ENCODE peak calls at places on chromosomes 16 and 17, in four cellular contexts. One of them, this sample, is unnamed.

GRCh38 chr16:86991679-86992078 is 325.5 kb downstream of the C16orf95 start:
- DNase-seq in ascending aorta: no peak
- DNase-seq in stomach: no peak
- DNase-seq in fibroblast of lung: peak; percentile 78
- DNase-seq in this sample: no peak

GRCh38 chr17:16255481-16255901 is 38.5 kb downstream of the PIGL start:
- DNase-seq in ascending aorta: peak; percentile 86
- DNase-seq in stomach: peak; percentile 89
- DNase-seq in fibroblast of lung: peak; percentile 58
- DNase-seq in this sample: peak; percentile 83

GRCh38 chr17:62727916-62728672 is 80.0 kb downstream of the MARCHF10 start:
- DNase-seq in ascending aorta: no peak
- DNase-seq in stomach: no peak
- DNase-seq in fibroblast of lung: no peak
- DNase-seq in this sample: no peak

GRCh38 chr17:17419621-17420020 is 57.2 kb upstream of the MED9 start:
- DNase-seq in ascending aorta: no peak
- DNase-seq in stomach: no peak
- DNase-seq in fibroblast of lung: no peak
- DNase-seq in this sample: no peak

GRCh38 chr17:29593546-29594440 is 861 bp downstream of the ANKRD13B start:
- DNase-seq in ascending aorta: no peak
- DNase-seq in stomach: no peak
- DNase-seq in fibroblast of lung: no peak
- DNase-seq in this sample: peak; percentile 73

GRCh38 chr17:78112508-78113471 is 15.8 kb downstream of the TMC6 start:
- DNase-seq in ascending aorta: peak; percentile 82
- DNase-seq in stomach: peak; percentile 87
- DNase-seq in fibroblast of lung: peak; percentile 20
- DNase-seq in this sample: peak; percentile 92

GRCh38 chr16:27374794-27375499 is 27.0 kb upstream of the IL21R start:
- DNase-seq in ascending aorta: peak; percentile 72
- DNase-seq in stomach: peak; percentile 33
- DNase-seq in fibroblast of lung: peak; percentile 81
- DNase-seq in this sample: peak; percentile 88

GRCh38 chr17:58531661-58532554 is 17.5 kb upstream of the MTMR4 start:
- DNase-seq in ascending aorta: peak; percentile 82
- DNase-seq in stomach: peak; percentile 68
- DNase-seq in fibroblast of lung: peak; percentile 48
- DNase-seq in this sample: peak; percentile 90

GRCh38 chr17:21210411-21211076 is 3.4 kb downstream of the TMEM11 start:
- DNase-seq in ascending aorta: no peak
- DNase-seq in stomach: no peak
- DNase-seq in fibroblast of lung: no peak
- DNase-seq in this sample: no peak
- H3K4me1 ChIP-seq in ascending aorta: peaks cover 8% of the 10 kb centered on the region
- H3K4me1 ChIP-seq in stomach: peaks cover 76% of the 10 kb centered on the region
- H3K4me1 ChIP-seq in fibroblast of lung: peaks cover 11% of the 10 kb centered on the region
- H3K4me1 ChIP-seq in this sample: peaks cover 16% of the 10 kb centered on the region

DNA sequence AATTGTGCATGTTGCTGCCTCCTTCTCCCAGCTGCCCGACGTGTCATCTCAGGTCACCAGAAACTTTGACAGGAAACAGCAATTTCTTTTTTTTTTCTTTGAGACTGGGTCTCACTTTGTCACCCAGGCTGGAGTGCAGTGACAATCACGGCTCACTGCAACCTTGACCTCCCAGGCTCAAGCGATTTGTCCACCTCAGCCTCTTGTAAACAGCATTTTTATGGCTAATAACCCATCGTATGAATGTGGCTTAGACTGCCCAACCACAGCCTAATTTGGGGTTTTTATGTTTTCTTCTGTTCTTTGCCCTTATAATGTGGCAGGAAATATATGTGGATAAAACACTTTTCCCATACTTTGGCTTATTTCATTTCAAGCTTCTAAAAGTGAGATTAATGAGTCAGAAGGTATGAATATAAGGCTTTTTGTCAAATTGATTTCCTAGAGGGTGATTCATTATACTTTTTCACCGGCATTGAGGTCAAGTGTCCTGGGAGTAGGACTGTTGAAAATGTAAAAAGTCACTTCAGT is 31.0 kb upstream of the SLC5A10 start:
- DNase-seq in ascending aorta: no peak
- DNase-seq in stomach: no peak
- DNase-seq in fibroblast of lung: peak; percentile 58
- DNase-seq in this sample: no peak
- H3K4me3 ChIP-seq in ascending aorta: no peak overlapping the region
- H3K4me3 ChIP-seq in stomach: no peak overlapping the region
- H3K4me3 ChIP-seq in fibroblast of lung: no peak overlapping the region
- H3K4me3 ChIP-seq in this sample: no peak overlapping the region

GRCh38 chr17:81049372-81049911 is 14.5 kb downstream of the BAIAP2 start:
- DNase-seq in ascending aorta: no peak
- DNase-seq in stomach: no peak
- DNase-seq in fibroblast of lung: no peak
- DNase-seq in this sample: no peak

GRCh38 chr17:81049973-81050551 is 15.1 kb downstream of the BAIAP2 start:
- DNase-seq in ascending aorta: no peak
- DNase-seq in stomach: peak; percentile 89
- DNase-seq in fibroblast of lung: peak; percentile 91
- DNase-seq in this sample: peak; percentile 49

GRCh38 chr17:81052199-81052997 is 17.4 kb downstream of the BAIAP2 start:
- DNase-seq in ascending aorta: no peak
- DNase-seq in stomach: no peak
- DNase-seq in fibroblast of lung: peak; percentile 50
- DNase-seq in this sample: peak; percentile 74

GRCh38 chr17:81048827-81049371 is 13.9 kb downstream of the BAIAP2 start:
- DNase-seq in ascending aorta: no peak
- DNase-seq in stomach: no peak
- DNase-seq in fibroblast of lung: no peak
- DNase-seq in this sample: peak; percentile 55

GRCh38 chr17:81050645-81051625 is 16.0 kb downstream of the BAIAP2 start:
- DNase-seq in ascending aorta: no peak
- DNase-seq in stomach: no peak
- DNase-seq in fibroblast of lung: no peak
- DNase-seq in this sample: no peak
- H3K27ac ChIP-seq in ascending aorta: no peak overlapping the region
- H3K27ac ChIP-seq in stomach: peak overlapping the region; percentile 81
- H3K27ac ChIP-seq in fibroblast of lung: no peak overlapping the region
- H3K27ac ChIP-seq in this sample: no peak overlapping the region

DNA sequence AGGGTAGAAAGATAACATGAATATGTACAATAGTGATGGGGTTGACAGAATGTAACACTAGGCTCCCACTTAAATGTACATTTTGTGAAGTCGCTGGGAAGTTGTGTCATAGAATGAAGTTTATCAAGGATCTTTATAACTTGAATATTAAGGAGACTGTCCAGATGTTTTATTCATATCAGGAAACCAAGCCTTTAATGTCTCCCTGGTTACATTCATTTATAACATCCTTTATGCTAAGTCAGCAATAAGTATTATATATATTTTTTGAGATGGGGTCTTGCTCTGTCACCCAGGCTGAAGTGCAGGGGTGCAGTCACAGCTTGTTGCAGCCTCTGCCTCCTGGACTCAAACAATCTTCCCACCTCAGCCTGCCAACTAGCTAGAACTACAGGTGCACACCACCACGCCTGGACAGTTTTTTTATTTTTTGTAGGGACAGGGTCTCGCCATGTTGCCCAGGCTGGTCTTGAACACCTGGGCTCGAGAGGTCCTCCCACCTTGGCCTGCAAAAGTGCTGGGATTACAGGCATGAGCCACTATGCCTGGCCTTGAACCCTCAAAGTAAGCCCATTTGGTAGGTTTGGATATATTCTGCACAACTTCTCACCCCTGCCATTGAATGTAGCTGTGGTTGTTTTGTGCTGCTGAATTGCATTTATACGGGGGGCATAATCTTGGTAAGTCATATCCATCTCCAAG is 14.1 kb downstream of the CLTC start:
- DNase-seq in ascending aorta: no peak
- DNase-seq in stomach: no peak
- DNase-seq in fibroblast of lung: no peak
- DNase-seq in this sample: no peak
- H3K4me1 ChIP-seq in ascending aorta: peaks cover 4% of the 10 kb centered on the region
- H3K4me1 ChIP-seq in stomach: peaks cover 96% of the 10 kb centered on the region
- H3K4me1 ChIP-seq in fibroblast of lung: no peaks in the 10 kb centered on the region
- H3K4me1 ChIP-seq in this sample: peaks cover 6% of the 10 kb centered on the region

DNA sequence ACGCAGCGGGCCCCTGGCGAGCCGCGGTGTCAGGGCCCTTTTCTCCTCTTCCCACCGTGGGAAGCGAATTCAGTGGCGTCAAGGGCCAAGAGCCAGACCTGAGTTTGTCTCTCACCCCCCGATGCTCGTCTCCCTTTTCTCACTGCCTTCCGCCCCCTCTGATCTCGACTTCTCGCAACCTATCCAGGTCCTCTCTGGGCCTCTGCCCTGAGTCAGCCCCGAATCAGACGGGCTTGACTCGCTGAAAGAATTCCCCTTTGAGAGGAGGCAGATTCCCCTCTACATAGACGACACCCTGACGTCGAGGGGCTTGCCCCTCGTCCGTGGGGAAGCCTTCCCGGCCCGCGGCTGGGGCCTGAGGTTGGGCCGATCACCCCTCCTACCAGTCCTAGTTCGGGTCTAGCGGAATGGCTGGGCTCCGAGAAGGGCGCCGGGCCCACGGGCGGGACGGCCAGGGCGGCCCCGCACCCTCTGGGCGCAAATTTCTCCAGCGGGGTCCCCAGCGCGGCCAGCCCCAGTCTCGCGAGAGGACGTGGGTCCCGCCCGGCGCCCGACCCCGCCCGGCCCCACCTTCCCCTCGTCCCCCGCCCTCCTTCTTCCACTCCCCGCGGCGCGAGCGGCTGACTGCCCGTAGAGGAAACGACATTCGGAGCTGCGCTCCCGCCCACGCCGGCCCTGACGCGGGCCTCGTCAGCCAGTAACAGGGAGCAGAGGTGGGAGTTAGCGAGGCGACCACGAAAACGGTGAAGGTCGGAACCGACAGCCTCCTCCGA is at the start of gene GGNBP2:
- DNase-seq in ascending aorta: peak; percentile 93
- DNase-seq in stomach: peak; percentile 92
- DNase-seq in fibroblast of lung: peak; percentile 95
- DNase-seq in this sample: peak; percentile 98
- H3K4me3 ChIP-seq in ascending aorta: peak within 1 kb of the TSS; percentile 98
- H3K4me3 ChIP-seq in stomach: peak within 1 kb of the TSS; percentile 100
- H3K4me3 ChIP-seq in fibroblast of lung: peak within 1 kb of the TSS; percentile 100
- H3K4me3 ChIP-seq in this sample: peak within 1 kb of the TSS; percentile 78

GRCh38 chr16:4011940-4012629 is 104.2 kb downstream of the ADCY9 start:
- DNase-seq in ascending aorta: no peak
- DNase-seq in stomach: no peak
- DNase-seq in fibroblast of lung: no peak
- DNase-seq in this sample: no peak

GRCh38 chr16:4015991-4016325 is 100.3 kb downstream of the ADCY9 start:
- DNase-seq in ascending aorta: no peak
- DNase-seq in stomach: no peak
- DNase-seq in fibroblast of lung: no peak
- DNase-seq in this sample: no peak

GRCh38 chr16:4015275-4015990 is 100.8 kb downstream of the ADCY9 start:
- DNase-seq in ascending aorta: no peak
- DNase-seq in stomach: peak; percentile 47
- DNase-seq in fibroblast of lung: peak; percentile 49
- DNase-seq in this sample: no peak

GRCh38 chr16:4017807-4018206 is 98.4 kb downstream of the ADCY9 start:
- DNase-seq in ascending aorta: no peak
- DNase-seq in stomach: no peak
- DNase-seq in fibroblast of lung: no peak
- DNase-seq in this sample: no peak

GRCh38 chr16:4016648-4017047 is 99.6 kb downstream of the ADCY9 start:
- DNase-seq in ascending aorta: no peak
- DNase-seq in stomach: no peak
- DNase-seq in fibroblast of lung: peak; percentile 7
- DNase-seq in this sample: no peak
- H3K27ac ChIP-seq in ascending aorta: peak overlapping the region; percentile 83
- H3K27ac ChIP-seq in stomach: no peak overlapping the region
- H3K27ac ChIP-seq in fibroblast of lung: no peak overlapping the region
- H3K27ac ChIP-seq in this sample: no peak overlapping the region

GRCh38 chr16:57606147-57606846 is 22.1 kb upstream of the ADGRG1 start:
- DNase-seq in ascending aorta: peak; percentile 11
- DNase-seq in stomach: no peak
- DNase-seq in fibroblast of lung: no peak
- DNase-seq in this sample: no peak

GRCh38 chr16:57606847-57607501 is 21.5 kb upstream of the ADGRG1 start:
- DNase-seq in ascending aorta: peak; percentile 60
- DNase-seq in stomach: peak; percentile 90
- DNase-seq in fibroblast of lung: no peak
- DNase-seq in this sample: no peak

GRCh38 chr16:57601801-57602478 is 26.5 kb upstream of the ADGRG1 start:
- DNase-seq in ascending aorta: peak; percentile 56
- DNase-seq in stomach: no peak
- DNase-seq in fibroblast of lung: peak; percentile 32
- DNase-seq in this sample: no peak

GRCh38 chr16:57603110-57604024 is 25.1 kb upstream of the ADGRG1 start:
- DNase-seq in ascending aorta: peak; percentile 47
- DNase-seq in stomach: no peak
- DNase-seq in fibroblast of lung: no peak
- DNase-seq in this sample: no peak

DNA sequence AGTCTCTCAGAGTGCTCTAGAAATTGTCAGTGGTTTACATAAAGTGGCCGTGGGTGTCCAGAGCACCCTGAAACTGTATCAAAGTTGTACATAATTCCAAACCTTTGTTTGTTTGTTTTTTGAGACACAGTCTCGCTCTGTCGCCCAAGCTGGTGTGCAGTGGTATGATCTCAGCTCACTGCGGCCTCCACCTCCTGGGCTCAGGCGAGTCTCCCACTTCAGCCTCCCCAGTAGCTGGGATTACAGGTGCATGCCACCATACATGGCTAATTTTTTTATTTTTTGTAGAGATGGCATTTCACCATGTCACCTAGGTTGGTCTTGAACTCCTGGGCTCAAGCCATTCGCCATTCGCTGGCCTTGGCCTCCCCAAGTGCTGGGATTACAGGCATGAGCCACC is 24.3 kb upstream of the ADGRG1 start:
- DNase-seq in ascending aorta: peak; percentile 1
- DNase-seq in stomach: no peak
- DNase-seq in fibroblast of lung: no peak
- DNase-seq in this sample: no peak
- H3K4me1 ChIP-seq in ascending aorta: no peaks in the 10 kb centered on the region
- H3K4me1 ChIP-seq in stomach: peaks cover 82% of the 10 kb centered on the region
- H3K4me1 ChIP-seq in fibroblast of lung: peaks cover 2% of the 10 kb centered on the region
- H3K4me1 ChIP-seq in this sample: no peaks in the 10 kb centered on the region

DNA sequence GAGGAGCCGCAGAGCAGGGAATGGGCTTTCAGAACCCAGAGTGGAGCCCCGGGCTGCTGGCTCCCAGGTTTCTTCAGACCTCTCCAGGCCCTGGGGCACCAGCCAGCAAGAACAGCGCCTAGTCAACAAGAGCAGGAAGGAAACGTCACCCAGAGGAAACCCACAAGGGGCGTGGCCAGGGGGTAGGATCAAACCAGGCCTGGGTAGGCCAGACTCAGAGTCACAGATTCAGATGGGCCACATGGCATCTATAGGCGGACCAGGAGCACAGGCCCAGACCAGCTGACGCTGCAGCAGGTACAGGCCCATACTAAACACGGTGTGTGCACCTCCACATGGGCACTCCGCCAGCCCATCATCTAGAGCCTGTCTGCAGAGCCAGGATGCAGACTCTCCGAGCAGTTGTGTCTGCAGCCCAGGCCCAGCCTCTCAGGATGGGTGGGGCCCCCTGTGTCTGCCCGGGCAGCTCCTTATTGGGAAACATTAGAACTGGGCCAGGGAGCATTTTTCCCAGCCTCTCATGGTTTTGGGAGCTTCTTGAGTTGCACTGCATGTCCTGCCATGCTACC is at the start of gene NLRP1:
- DNase-seq in ascending aorta: peak; percentile 96
- DNase-seq in stomach: peak; percentile 76
- DNase-seq in fibroblast of lung: peak; percentile 92
- DNase-seq in this sample: peak; percentile 96
- H3K4me3 ChIP-seq in ascending aorta: peak within 1 kb of the TSS; percentile 80
- H3K4me3 ChIP-seq in stomach: peak within 1 kb of the TSS; percentile 37
- H3K4me3 ChIP-seq in fibroblast of lung: peak within 1 kb of the TSS; percentile 60
- H3K4me3 ChIP-seq in this sample: peak within 1 kb of the TSS; percentile 58

GRCh38 chr16:70705056-70705455 is 19.2 kb upstream of the MTSS2 start:
- DNase-seq in ascending aorta: no peak
- DNase-seq in stomach: no peak
- DNase-seq in fibroblast of lung: peak; percentile 41
- DNase-seq in this sample: peak; percentile 47
- H3K27ac ChIP-seq in ascending aorta: peak overlapping the region; percentile 91
- H3K27ac ChIP-seq in stomach: peak overlapping the region; percentile 85
- H3K27ac ChIP-seq in fibroblast of lung: peak overlapping the region; percentile 97
- H3K27ac ChIP-seq in this sample: no peak overlapping the region